ENCODE peak calls at places on chromosomes 13 and 19, in nine cellular contexts. Q is tibial nerve, E is endothelial cell, G is nephron progenitor cell, P is AG04449, F is body of pancreas, K is RWPE1, M is uterus, Z is ovary. H is an unnamed sample.

GRCh38 chr13:54034047-54034446 is 1005.4 kb downstream of the OLFM4 start:
- DNase-seq in P (no peak), K (no peak), E (no peak), F (no peak), G (no peak), M (no peak), Z (no peak), Q (no peak), H (no peak)

GRCh38 chr19:9171393-9171991 is 7.3 kb upstream of the OR7D2 start:
- DNase-seq in P (no peak), Q (no peak), K (no peak), Z (no peak), E (no peak), F (no peak), G (no peak), M (no peak), H (no peak)

GRCh38 chr19:38684862-38685665 is 37.6 kb downstream of the ACTN4 start:
- DNase-seq in K (no peak), E (no peak), P (no peak), F (no peak), Z (no peak), G (no peak), M (no peak), Q (no peak), H (no peak)

GRCh38 chr13:68369739-68370138 is 1139.6 kb upstream of the PCDH9 start:
- DNase-seq in Q (no peak), F (no peak), K (peak), M (no peak), E (no peak), G (no peak), Z (no peak), P (no peak), H (no peak)

GRCh38 chr19:35748106-35749020 is at the start of gene LIN37:
- DNase-seq in Q (peak), K (peak), F (peak), E (peak), P (peak), G (peak), Z (peak), M (peak), H (peak)

GRCh38 chr13:79936368-79937136 is 404.4 kb downstream of the SPRY2 start:
- DNase-seq in K (peak), Z (no peak), Q (no peak), G (no peak), F (peak), M (no peak), P (peak), E (no peak), H (no peak)

GRCh38 chr19:46928951-46929350 is 68.2 kb downstream of the ARHGAP35 start:
- DNase-seq in Z (no peak), Q (no peak), P (no peak), K (no peak), G (no peak), F (no peak), M (no peak), E (no peak), H (no peak)

GRCh38 chr19:47239610-47240296 is 8.8 kb upstream of the BBC3 start:
- DNase-seq in Z (peak), F (no peak), Q (no peak), M (peak), K (no peak), E (peak), G (peak), P (no peak), H (peak)

GRCh38 chr19:14030997-14031718 is 404 bp upstream of the IL27RA start:
- DNase-seq in F (no peak), G (no peak), Q (no peak), P (no peak), K (no peak), Z (no peak), E (no peak), M (no peak), H (peak)

GRCh38 chr13:104984296-104984818 is 1551.1 kb downstream of the EFNB2 start:
- DNase-seq in E (no peak), K (no peak), Z (no peak), F (no peak), Q (peak), G (no peak), M (no peak), P (peak), H (peak)

GRCh38 chr13:27172495-27172842 is 858 bp upstream of the USP12 start:
- DNase-seq in E (no peak), G (no peak), M (no peak), Q (no peak), P (no peak), F (no peak), Z (no peak), K (peak), H (no peak)

GRCh38 chr13:39311619-39312018 is 273.4 kb downstream of the NHLRC3 start:
- DNase-seq in M (no peak), Z (no peak), E (no peak), Q (no peak), F (no peak), G (no peak), P (no peak), K (no peak), H (no peak)

GRCh38 chr13:98301721-98302120 is 124.7 kb upstream of the RNF113B start:
- DNase-seq in Q (no peak), P (no peak), Z (no peak), G (no peak), F (no peak), E (no peak), M (no peak), K (no peak), H (no peak)

GRCh38 chr13:63517376-63517775 is 2101.7 kb upstream of the PCDH20 start:
- DNase-seq in M (no peak), E (no peak), K (no peak), F (no peak), G (no peak), Q (no peak), P (peak), Z (no peak), H (no peak)

GRCh38 chr13:75360170-75360569 is 121.8 kb downstream of the TBC1D4 start:
- DNase-seq in Z (no peak), E (no peak), P (no peak), K (no peak), M (no peak), G (no peak), Q (no peak), F (no peak), H (no peak)
- TF ChIP-seq CTCF in Z (no peak), E (no peak), P (no peak), K (no peak), M (no peak), G (no peak), Q (no peak), F (no peak), H (no peak)

GRCh38 chr19:3671680-3672574 is 28.3 kb downstream of the PIP5K1C start:
- DNase-seq in K (no peak), Z (peak), G (peak), M (peak), P (no peak), F (no peak), Q (no peak), E (no peak), H (peak)
- TF ChIP-seq CTCF in K (no peak), Z (peak), G (no peak), M (peak), P (no peak), F (no peak), Q (no peak), E (no peak), H (peak)

DNA sequence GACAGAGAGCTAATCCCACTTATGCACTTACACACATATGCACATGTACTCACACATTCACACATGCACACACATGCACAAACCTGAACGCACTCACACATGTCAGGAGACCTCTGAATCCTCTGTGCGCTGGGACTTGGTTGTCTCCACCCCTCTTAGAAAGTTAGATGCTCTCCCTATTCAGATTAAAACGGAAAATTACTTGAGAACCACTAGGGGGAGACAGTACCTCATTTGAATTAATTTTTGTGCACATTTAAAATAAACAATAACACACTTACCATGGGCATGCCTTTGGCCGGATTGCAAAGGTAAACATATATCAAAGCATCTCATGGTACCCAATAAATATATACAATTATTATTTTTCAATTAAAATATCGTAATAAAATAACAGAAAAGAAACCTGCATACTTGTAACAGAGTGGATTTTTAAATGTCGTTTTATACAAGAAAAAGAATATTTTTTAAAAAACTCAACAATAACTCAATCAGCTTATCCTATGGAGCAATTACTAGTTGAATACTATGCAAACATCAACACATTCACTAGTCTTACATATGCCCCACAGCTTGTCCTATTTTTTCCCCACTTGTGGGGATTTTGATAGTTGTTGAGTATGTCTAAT is 9.5 kb upstream of the LILRB4 start:
- DNase-seq in K (peak), Q (no peak), F (no peak), M (no peak), Z (no peak), P (no peak), G (no peak), E (no peak), H (peak)
- TF ChIP-seq CTCF in K (peak), Q (no peak), F (peak), M (peak), Z (no peak), P (peak), G (no peak), E (no peak), H (peak)

GRCh38 chr13:46666727-46667456 is 113.9 kb downstream of the LRCH1 start:
- DNase-seq in M (no peak), E (peak), G (no peak), Q (no peak), F (no peak), K (no peak), P (no peak), Z (no peak), H (no peak)
- TF ChIP-seq CTCF in M (no peak), E (no peak), G (no peak), Q (no peak), F (no peak), K (no peak), P (no peak), Z (no peak), H (no peak)

H was measured in GM13976.